ENCODE peak calls at places on chromosomes 6 and 20, in seven cellular contexts. V, X, T, O, P, J and K are unnamed samples.

GRCh38 chr20:54525906-54526596 is 50.7 kb downstream of the DOK5 start:
- ATAC-seq in V (no peak), X (no peak), T (no peak), O (no peak), P (no peak), J (no peak), K (no peak)

GRCh38 chr6:32096394-32097258 is 12.5 kb downstream of the TNXB start:
- ATAC-seq in V (no peak), X (no peak), T (peak; percentile 17), O (peak; percentile 9), P (no peak), J (peak; percentile 23), K (no peak)

GRCh38 chr20:57794600-57795346 is 85.0 kb upstream of the PMEPA1 start:
- ATAC-seq in V (no peak), X (no peak), T (no peak), O (no peak), P (no peak), J (no peak), K (no peak)

GRCh38 chr6:25174678-25175077 is 104.5 kb upstream of the CARMIL1 start:
- ATAC-seq in V (no peak), X (no peak), T (no peak), O (no peak), P (no peak), J (no peak), K (no peak)

GRCh38 chr6:46011241-46012085 is 4.2 kb downstream of the CLIC5 start:
- ATAC-seq in V (peak; percentile 91), X (peak; percentile 28), T (no peak), O (no peak), P (no peak), J (peak; percentile 71), K (no peak)

GRCh38 chr20:21125072-21125848 is 622 bp upstream of the KIZ start:
- ATAC-seq in V (peak; percentile 6), X (peak; percentile 72), T (peak; percentile 6), O (peak; percentile 66), P (peak; percentile 91), J (peak; percentile 47), K (peak; percentile 56)

GRCh38 chr6:336159-337114 is 44.1 kb downstream of the DUSP22 start:
- ATAC-seq in V (peak; percentile 12), X (no peak), T (no peak), O (peak; percentile 44), P (no peak), J (peak; percentile 33), K (no peak)

GRCh38 chr20:61953037-61953788 is 112.5 kb downstream of the TAF4 start:
- ATAC-seq in V (no peak), X (peak; percentile 27), T (no peak), O (no peak), P (no peak), J (no peak), K (no peak)

GRCh38 chr6:116511424-116512131 is at the start of gene CALHM5:
- ATAC-seq in V (no peak), X (peak; percentile 92), T (peak; percentile 92), O (peak; percentile 94), P (peak; percentile 95), J (peak; percentile 93), K (peak; percentile 92)

GRCh38 chr20:53735536-53736050 is 142.0 kb upstream of the ZNF217 start:
- ATAC-seq in V (no peak), X (peak; percentile 46), T (no peak), O (no peak), P (peak; percentile 56), J (no peak), K (no peak)

GRCh38 chr20:36644713-36645109 is 1.3 kb downstream of the SLA2 start:
- ATAC-seq in V (no peak), X (no peak), T (no peak), O (no peak), P (no peak), J (no peak), K (no peak)

GRCh38 chr20:6012166-6012565 is 41.7 kb downstream of the LRRN4 start:
- ATAC-seq in V (no peak), X (no peak), T (peak; percentile 26), O (no peak), P (no peak), J (no peak), K (no peak)
- TF ChIP-seq POLR2A in V (no peak), X (no peak), T (no peak), O (no peak), P (no peak), J (no peak), K (no peak)

DNA sequence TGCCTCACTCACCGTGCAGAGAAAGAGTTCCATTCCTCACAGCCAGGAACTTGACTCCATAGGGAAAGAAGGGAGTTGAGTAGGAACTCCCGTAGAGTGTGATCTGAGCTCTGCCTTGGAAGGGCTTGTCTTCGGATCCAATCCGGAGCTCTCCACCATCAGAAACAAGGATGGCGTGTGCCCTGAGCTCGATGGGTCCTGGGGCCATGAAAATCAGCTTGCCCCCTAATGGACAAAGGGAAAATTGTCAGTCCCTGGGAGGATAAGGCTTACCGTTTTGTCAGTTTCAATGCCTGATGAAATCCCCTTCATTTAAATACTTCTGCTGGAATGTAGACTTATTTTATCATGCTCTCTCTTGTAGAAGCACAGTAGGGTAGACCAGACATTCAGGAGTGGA is 153.3 kb downstream of the PKHD1 start:
- ATAC-seq in V (peak; percentile 81), X (peak; percentile 80), T (peak; percentile 94), O (no peak), P (peak; percentile 74), J (no peak), K (no peak)
- TF ChIP-seq POLR2A in V (no peak), X (no peak), T (no peak), O (no peak), P (no peak), J (no peak), K (no peak)

GRCh38 chr6:34237316-34237721 is 646 bp downstream of the HMGA1 start:
- ATAC-seq in V (no peak), X (peak; percentile 1), T (peak; percentile 1), O (no peak), P (no peak), J (peak; percentile 6), K (peak; percentile 24)

GRCh38 chr6:34236423-34237315 is at the start of gene HMGA1:
- ATAC-seq in V (peak; percentile 83), X (peak; percentile 66), T (peak; percentile 82), O (peak; percentile 91), P (peak; percentile 66), J (peak; percentile 91), K (peak; percentile 89)

GRCh38 chr6:34234667-34235604 is 1.7 kb upstream of the HMGA1 start:
- ATAC-seq in V (peak; percentile 5), X (peak; percentile 47), T (peak; percentile 50), O (no peak), P (peak; percentile 6), J (no peak), K (no peak)

GRCh38 chr6:34233867-34234266 is 2.8 kb upstream of the HMGA1 start:
- ATAC-seq in V (no peak), X (no peak), T (no peak), O (no peak), P (no peak), J (no peak), K (no peak)

GRCh38 chr6:34235605-34236422 is 859 bp upstream of the HMGA1 start:
- ATAC-seq in V (peak; percentile 39), X (peak; percentile 53), T (peak; percentile 63), O (peak; percentile 65), P (peak; percentile 73), J (peak; percentile 36), K (peak; percentile 37)
- TF ChIP-seq POLR2A in V (peak; percentile 45), X (no peak), T (no peak), O (peak; percentile 58), P (peak; percentile 21), J (no peak), K (peak; percentile 25)

DNA sequence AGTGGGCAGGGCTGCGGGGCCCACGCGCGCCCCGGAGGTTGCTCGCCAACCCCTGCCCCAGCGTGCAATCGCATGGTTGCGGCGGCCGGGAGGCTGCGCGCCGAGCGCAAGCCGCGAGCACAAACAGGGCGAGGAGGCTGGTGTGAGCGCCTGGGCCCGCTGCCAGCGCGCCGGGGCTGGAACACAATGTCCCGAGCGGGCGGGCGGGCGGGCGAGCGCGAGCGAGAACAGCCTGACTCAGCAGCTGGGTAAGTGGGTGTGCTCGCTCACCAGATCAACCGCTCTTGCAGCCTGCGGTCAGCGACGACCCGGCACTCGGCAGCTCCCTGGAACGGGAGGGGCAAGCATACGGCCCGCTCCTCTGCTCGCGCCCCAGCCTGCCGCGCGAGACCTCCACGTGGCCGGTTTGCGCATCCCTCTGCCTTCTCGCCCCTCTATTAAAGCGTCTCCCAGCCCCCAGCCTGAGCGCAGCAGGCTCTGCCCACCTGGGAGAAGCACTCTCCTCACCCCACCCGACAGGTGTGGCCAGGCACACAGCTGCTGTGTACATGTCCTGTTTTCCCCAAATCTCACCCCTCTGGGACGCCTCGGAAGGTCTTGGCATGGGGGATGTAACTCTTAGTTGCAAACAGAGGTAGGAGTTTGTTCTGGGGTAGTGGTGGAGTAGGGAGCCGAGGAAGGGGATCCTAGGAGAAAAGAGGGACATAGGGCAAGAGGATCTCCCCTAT is 8.7 kb upstream of the ARMC12 start:
- ATAC-seq in V (peak; percentile 72), X (peak; percentile 48), T (peak; percentile 84), O (peak; percentile 80), P (peak; percentile 26), J (peak; percentile 71), K (peak; percentile 70)
- TF ChIP-seq POLR2A in V (peak; percentile 72), X (no peak), T (peak; percentile 78), O (peak; percentile 95), P (no peak), J (peak; percentile 31), K (peak; percentile 4)

DNA sequence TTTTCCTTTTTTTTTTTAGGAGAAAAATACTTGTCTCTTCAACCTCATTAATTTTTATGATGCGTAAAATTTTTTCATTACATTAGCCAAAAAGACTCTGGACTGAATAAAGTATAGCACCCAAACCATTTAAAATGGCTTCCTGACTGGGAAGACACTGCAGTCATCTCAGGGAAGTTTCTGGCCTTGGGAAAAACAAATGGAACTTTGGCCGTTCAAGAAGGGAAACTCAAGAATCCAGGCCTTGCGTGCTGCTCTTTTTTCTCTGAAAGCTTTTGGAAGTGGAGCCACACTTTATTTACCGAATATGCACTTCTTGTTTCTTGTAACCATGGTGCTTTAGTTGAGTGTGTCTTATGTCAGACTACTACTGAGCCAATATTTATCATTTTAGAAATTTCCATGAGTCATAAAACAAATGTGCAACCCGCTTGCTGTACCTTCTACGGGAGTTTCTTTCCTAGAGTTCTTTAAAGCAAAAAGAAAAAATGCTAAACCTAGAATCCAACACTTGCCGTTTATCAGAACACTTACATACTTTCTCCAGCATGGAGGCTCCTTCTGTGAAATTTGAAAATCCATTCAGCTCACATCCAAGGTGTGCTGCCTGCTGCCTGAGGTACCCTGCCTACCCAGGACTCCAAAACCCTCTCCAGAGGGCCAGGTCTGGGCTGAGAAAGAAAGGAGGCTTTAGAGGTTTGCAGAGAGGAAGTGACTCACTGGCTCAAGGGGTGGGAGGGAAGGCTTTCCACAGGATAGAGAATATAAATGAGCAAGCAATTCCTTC is 11.5 kb upstream of the DSTN start:
- ATAC-seq in V (no peak), X (peak; percentile 81), T (peak; percentile 86), O (peak; percentile 92), P (peak; percentile 94), J (peak; percentile 81), K (peak; percentile 89)
- TF ChIP-seq POLR2A in V (no peak), X (peak; percentile 66), T (no peak), O (peak; percentile 51), P (peak; percentile 53), J (no peak), K (no peak)